ENCODE peak calls at places on chromosomes 5 and 9, in six cellular contexts. T, X, Q, V, R and D are unnamed samples.

GRCh38 chr9:92151691-92152393 is 36.6 kb upstream of the SPTLC1 start:
- DNase-seq in V (peak; percentile 74), X (no peak), T (no peak), Q (no peak), R (no peak), D (peak; percentile 91)

GRCh38 chr9:137371966-137372651 is 50.9 kb downstream of the EXD3 start:
- DNase-seq in X (no peak), R (no peak), Q (no peak), V (no peak), T (no peak), D (no peak)

GRCh38 chr5:118069452-118069851 is 918.9 kb downstream of the DTWD2 start:
- DNase-seq in V (no peak), X (no peak), T (no peak), Q (no peak), R (no peak), D (no peak)

GRCh38 chr5:127358782-127359181 is 68.2 kb downstream of the MEGF10 start:
- DNase-seq in V (no peak), T (no peak), R (no peak), X (no peak), Q (no peak), D (no peak)

GRCh38 chr9:70534058-70534457 is 119.6 kb upstream of the KLF9 start:
- DNase-seq in R (no peak), T (no peak), Q (no peak), X (no peak), V (no peak), D (no peak)

GRCh38 chr9:93810028-93810971 is 144.9 kb downstream of the BARX1 start:
- DNase-seq in X (no peak), V (peak; percentile 23), T (no peak), R (no peak), Q (no peak), D (no peak)

GRCh38 chr5:69467442-69468225 is 25.0 kb upstream of the OCLN start:
- DNase-seq in Q (no peak), R (no peak), T (peak; percentile 90), V (no peak), X (peak; percentile 21), D (no peak)

GRCh38 chr9:34463098-34463900 is 4.7 kb downstream of the DNAI1 start:
- DNase-seq in R (no peak), T (no peak), X (peak; percentile 19), Q (peak; percentile 37), V (peak; percentile 52), D (no peak)

GRCh38 chr9:34145165-34145564 is 18.7 kb upstream of the DCAF12 start:
- DNase-seq in V (no peak), T (no peak), R (no peak), Q (no peak), X (no peak), D (no peak)

GRCh38 chr9:92278117-92278516 is 15.4 kb downstream of the IARS1 start:
- DNase-seq in T (no peak), V (no peak), R (no peak), Q (no peak), X (no peak), D (no peak)

GRCh38 chr9:129773262-129774048 is 20.6 kb upstream of the PTGES start:
- DNase-seq in X (no peak), V (no peak), T (no peak), Q (no peak), R (peak; percentile 69), D (no peak)

GRCh38 chr5:36305571-36306326 is 4.0 kb upstream of the RANBP3L start:
- DNase-seq in V (peak; percentile 42), Q (peak; percentile 21), R (peak; percentile 28), T (no peak), X (peak; percentile 57), D (no peak)

GRCh38 chr9:113668057-113668456 is 204.5 kb downstream of the RGS3 start:
- DNase-seq in T (no peak), R (no peak), Q (no peak), V (no peak), X (no peak), D (no peak)

GRCh38 chr5:115735108-115735998 is 81.1 kb downstream of the CDO1 start:
- DNase-seq in R (no peak), Q (no peak), T (no peak), V (no peak), X (no peak), D (no peak)

GRCh38 chr9:71680189-71680983 is 87.9 kb downstream of the CEMIP2 start:
- DNase-seq in Q (no peak), T (no peak), R (peak; percentile 90), V (no peak), X (no peak), D (peak; percentile 69)

GRCh38 chr9:129160712-129161533 is 17.1 kb downstream of the IER5L start:
- DNase-seq in X (no peak), R (no peak), Q (no peak), T (no peak), V (no peak), D (no peak)

GRCh38 chr9:131258186-131258585 is 18.1 kb downstream of the FAM78A start:
- DNase-seq in X (peak; percentile 42), Q (no peak), R (no peak), V (no peak), T (no peak), D (no peak)

GRCh38 chr5:143842920-143843319 is 31.0 kb downstream of the HMHB1 start:
- DNase-seq in X (no peak), Q (no peak), R (no peak), T (no peak), V (no peak), D (no peak)

GRCh38 chr5:114581136-114581535 is 219.3 kb downstream of the KCNN2 start:
- DNase-seq in V (no peak), X (no peak), Q (no peak), T (no peak), R (no peak), D (no peak)

GRCh38 chr9:136743639-136744211 is 985 bp upstream of the LCN10 start:
- DNase-seq in X (no peak), T (no peak), Q (no peak), R (no peak), V (no peak), D (no peak)

GRCh38 chr5:132622608-132623007 is 35.4 kb upstream of the IL13 start:
- DNase-seq in R (no peak), T (no peak), Q (no peak), X (no peak), V (no peak), D (no peak)

GRCh38 chr9:127904518-127904887 is 5.1 kb upstream of the ST6GALNAC6 start:
- DNase-seq in X (peak; percentile 33), V (peak; percentile 39), R (peak; percentile 60), Q (no peak), T (no peak), D (no peak)

GRCh38 chr9:114039484-114039883 is 38.6 kb downstream of the AMBP start:
- DNase-seq in V (no peak), R (no peak), T (no peak), Q (no peak), X (no peak), D (no peak)

GRCh38 chr5:140607031-140607430 is 25.9 kb downstream of the CD14 start:
- DNase-seq in V (no peak), T (no peak), Q (no peak), X (no peak), R (peak; percentile 78), D (no peak)

GRCh38 chr9:133943781-133944745 is 48.1 kb downstream of the VAV2 start:
- DNase-seq in R (no peak), T (no peak), X (no peak), Q (no peak), V (peak; percentile 92), D (no peak)

GRCh38 chr9:74496819-74497749 is at the start of gene RORB:
- DNase-seq in V (peak; percentile 93), X (peak; percentile 24), Q (no peak), R (no peak), T (no peak), D (peak; percentile 90)

GRCh38 chr9:114280636-114281315 is 42.1 kb upstream of the ORM1 start:
- DNase-seq in V (no peak), X (no peak), R (no peak), Q (no peak), T (no peak), D (no peak)

GRCh38 chr5:79581535-79581934 is 30.7 kb upstream of the TENT2 start:
- DNase-seq in X (no peak), V (no peak), R (peak; percentile 96), T (no peak), Q (no peak), D (no peak)
- TF ChIP-seq JUND in X (no peak), V (no peak), R (no peak), T (no peak), Q (no peak), D (no peak)

GRCh38 chr9:97502222-97502983 is 937 bp downstream of the TMOD1 start:
- DNase-seq in X (peak; percentile 41), T (no peak), Q (no peak), V (no peak), R (no peak), D (peak; percentile 28)

GRCh38 chr9:97501972-97502221 is 431 bp downstream of the TMOD1 start:
- DNase-seq in R (no peak), X (no peak), T (no peak), V (peak; percentile 73), Q (no peak), D (no peak)

GRCh38 chr9:97500765-97501176 is 695 bp upstream of the TMOD1 start:
- DNase-seq in V (no peak), T (no peak), R (no peak), Q (no peak), X (no peak), D (no peak)

GRCh38 chr9:97501177-97501971 is at the start of gene TMOD1:
- DNase-seq in V (peak; percentile 99), X (peak; percentile 86), Q (peak; percentile 23), T (no peak), R (peak; percentile 35), D (peak; percentile 72)

DNA sequence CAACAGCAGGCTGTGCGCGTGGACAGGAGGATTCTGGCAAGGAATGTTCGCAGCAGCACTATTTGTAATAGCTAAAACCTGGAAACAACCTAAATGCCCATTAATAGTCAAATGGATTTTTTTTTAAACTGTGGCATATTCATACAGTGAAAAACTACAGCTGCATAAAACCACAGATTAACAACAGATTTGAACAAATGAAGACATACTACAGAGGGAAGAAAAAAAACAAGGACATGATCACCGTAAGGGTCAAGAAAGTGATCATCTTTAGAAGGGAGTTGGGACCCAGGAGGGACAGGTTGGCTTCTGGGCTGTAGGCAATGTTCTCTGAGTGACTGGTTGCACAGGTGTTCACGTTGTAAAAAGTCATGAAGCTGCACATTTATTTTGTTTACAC is 1.2 kb upstream of the TMOD1 start:
- DNase-seq in X (peak; percentile 40), V (no peak), T (no peak), Q (no peak), R (no peak), D (no peak)
- TF ChIP-seq JUND in X (no peak), V (no peak), T (no peak), Q (no peak), R (no peak), D (no peak)

GRCh38 chr5:96189987-96190386 is 228.3 kb upstream of the ELL2 start:
- DNase-seq in R (no peak), V (no peak), X (no peak), Q (no peak), T (no peak), D (no peak)

GRCh38 chr5:96189028-96189826 is 227.6 kb upstream of the ELL2 start:
- DNase-seq in V (no peak), Q (no peak), T (no peak), R (no peak), X (no peak), D (no peak)

GRCh38 chr5:96187309-96188027 is 225.8 kb upstream of the ELL2 start:
- DNase-seq in V (no peak), R (peak; percentile 93), T (no peak), Q (no peak), X (no peak), D (no peak)
- TF ChIP-seq JUND in V (no peak), R (no peak), T (no peak), Q (no peak), X (no peak), D (no peak)

GRCh38 chr5:75023368-75024159 is 28.8 kb downstream of the GCNT4 start:
- DNase-seq in X (no peak), Q (no peak), R (no peak), T (no peak), V (no peak), D (no peak)
- TF ChIP-seq JUND in X (no peak), Q (no peak), R (no peak), T (no peak), V (no peak), D (no peak)